ENCODE peak calls at places on chromosomes 12 and 14, in six cellular contexts. R, F, W, D, B and I are unnamed samples.

GRCh38 chr12:80936353-80936641 is 1.4 kb downstream of the LIN7A start:
- DNase-seq in R (no peak), F (no peak), W (no peak), D (no peak), B (no peak), I (no peak)

GRCh38 chr12:127189992-127190391 is 1077.0 kb upstream of the TMEM132C start:
- DNase-seq in R (no peak), F (no peak), W (no peak), D (no peak), B (no peak), I (no peak)

GRCh38 chr12:25694072-25694471 is 141.0 kb upstream of the LMNTD1 start:
- DNase-seq in R (peak; percentile 7), F (peak; percentile 37), W (no peak), D (no peak), B (peak; percentile 12), I (no peak)

GRCh38 chr12:103766028-103766427 is 75.0 kb downstream of the NT5DC3 start:
- DNase-seq in R (no peak), F (no peak), W (no peak), D (no peak), B (no peak), I (no peak)

GRCh38 chr14:52067873-52068740 is 752 bp downstream of the NID2 start:
- DNase-seq in R (no peak), F (no peak), W (no peak), D (no peak), B (no peak), I (peak; percentile 26)

GRCh38 chr12:95146767-95147166 is 70.5 kb downstream of the FGD6 start:
- DNase-seq in R (no peak), F (no peak), W (no peak), D (no peak), B (no peak), I (no peak)

GRCh38 chr14:47705683-47706082 is 30.3 kb upstream of the MDGA2 start:
- DNase-seq in R (no peak), F (no peak), W (no peak), D (no peak), B (no peak), I (no peak)

GRCh38 chr14:103204852-103205540 is 81.7 kb downstream of the TNFAIP2 start:
- DNase-seq in R (no peak), F (peak; percentile 81), W (no peak), D (no peak), B (no peak), I (peak; percentile 50)

GRCh38 chr12:130992448-130992847 is 38.7 kb downstream of the ADGRD1 start:
- DNase-seq in R (peak; percentile 54), F (no peak), W (no peak), D (peak; percentile 74), B (no peak), I (no peak)

GRCh38 chr12:5587701-5588100 is 155.8 kb downstream of the NTF3 start:
- DNase-seq in R (no peak), F (no peak), W (no peak), D (no peak), B (no peak), I (no peak)

GRCh38 chr12:127046467-127046866 is 1220.5 kb upstream of the TMEM132C start:
- DNase-seq in R (no peak), F (no peak), W (no peak), D (no peak), B (no peak), I (no peak)

GRCh38 chr14:98169170-98169587 is 1102.8 kb downstream of the BCL11B start:
- DNase-seq in R (no peak), F (no peak), W (no peak), D (no peak), B (no peak), I (no peak)

GRCh38 chr14:75595211-75595610 is 16.8 kb downstream of the FLVCR2 start:
- DNase-seq in R (no peak), F (no peak), W (no peak), D (no peak), B (no peak), I (no peak)

GRCh38 chr14:91163316-91163715 is 49.4 kb downstream of the DGLUCY start:
- DNase-seq in R (peak; percentile 58), F (no peak), W (peak; percentile 54), D (no peak), B (no peak), I (no peak)
- TF ChIP-seq POLR2A in R (no peak), F (no peak), W (no peak), D (no peak), B (no peak), I (no peak)

GRCh38 chr14:99971087-99971928 is 93.9 kb upstream of the EVL start:
- DNase-seq in R (peak; percentile 88), F (peak; percentile 87), W (peak; percentile 88), D (peak; percentile 94), B (peak; percentile 82), I (peak; percentile 88)
- TF ChIP-seq POLR2A in R (peak; percentile 67), F (peak; percentile 32), W (peak; percentile 62), D (no peak), B (no peak), I (peak; percentile 28)

DNA sequence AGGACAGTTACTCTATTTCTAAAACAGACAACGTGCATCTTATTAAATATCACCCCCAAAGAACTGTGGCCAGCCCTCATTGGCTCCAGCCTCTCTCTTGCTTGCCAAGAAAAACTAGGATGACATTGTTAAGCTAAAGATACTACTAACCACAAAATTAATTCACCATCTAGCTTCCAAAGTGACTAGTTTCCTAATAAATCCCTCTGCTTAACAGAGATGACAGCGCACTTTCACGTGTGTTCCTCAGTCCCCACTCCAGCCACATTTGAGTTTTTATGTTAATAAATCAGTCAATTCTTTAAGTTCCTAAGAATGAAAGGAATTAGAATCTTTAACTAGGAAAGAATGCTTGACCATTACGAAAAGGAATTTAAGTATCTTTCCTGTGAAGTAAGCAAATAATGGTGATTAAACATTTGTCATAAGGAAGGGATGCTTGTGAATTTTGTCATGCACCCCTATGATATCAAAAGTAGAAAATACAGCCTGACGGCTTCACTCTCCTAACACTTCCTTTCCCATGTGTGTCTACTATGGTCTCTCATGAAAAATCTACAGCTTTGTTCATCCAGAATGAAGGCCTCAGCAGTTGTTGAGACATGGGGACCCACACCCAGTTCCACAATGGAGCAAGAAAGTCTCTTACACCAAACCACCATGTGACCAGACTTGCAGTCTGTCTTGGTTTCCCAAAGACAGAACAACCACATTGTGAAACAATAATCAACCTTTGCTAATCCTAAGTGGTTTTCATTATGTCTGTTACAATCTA is 8.1 kb downstream of the CORO1C start:
- DNase-seq in R (peak; percentile 55), F (peak; percentile 65), W (no peak), D (no peak), B (no peak), I (no peak)
- TF ChIP-seq POLR2A in R (no peak), F (no peak), W (no peak), D (no peak), B (no peak), I (peak; percentile 15)

DNA sequence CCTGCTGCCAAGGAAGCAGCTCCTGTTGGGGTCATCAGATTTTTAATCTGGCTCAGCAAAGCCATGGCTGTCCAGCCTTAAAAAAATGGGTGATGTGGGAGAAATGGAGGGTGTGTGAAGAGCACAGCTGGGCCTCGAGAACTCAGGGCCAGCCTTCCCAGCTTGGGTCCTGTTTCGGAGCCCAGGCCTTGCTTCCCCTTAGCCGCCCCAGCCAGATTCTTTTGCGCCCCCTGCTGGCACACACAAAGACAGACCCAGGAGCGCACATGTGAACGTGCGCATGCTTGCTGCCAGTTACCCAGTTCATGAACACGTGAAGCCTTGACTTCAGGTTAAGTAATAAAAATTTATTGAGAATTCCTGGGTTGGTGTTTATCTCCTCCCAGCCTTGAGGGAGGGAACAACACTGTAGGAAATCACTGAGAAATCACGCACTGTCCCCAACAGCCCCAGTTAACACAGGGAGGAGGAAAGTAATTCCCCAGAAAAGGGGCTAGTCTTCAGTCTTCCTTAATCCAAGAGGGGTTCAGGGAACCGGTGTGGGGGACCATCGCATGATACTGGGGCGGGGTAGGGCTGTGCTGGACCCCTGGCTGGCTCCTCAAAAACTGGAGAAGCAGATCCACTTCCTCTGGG is 5.3 kb downstream of the PHB2 start:
- DNase-seq in R (peak; percentile 94), F (peak; percentile 93), W (peak; percentile 91), D (peak; percentile 97), B (no peak), I (peak; percentile 93)
- TF ChIP-seq POLR2A in R (peak; percentile 49), F (no peak), W (no peak), D (no peak), B (no peak), I (peak; percentile 42)

GRCh38 chr14:99645545-99646505 is 896 bp downstream of the HHIPL1 start:
- DNase-seq in R (no peak), F (no peak), W (no peak), D (no peak), B (no peak), I (no peak)

GRCh38 chr14:99647407-99647806 is 2.5 kb downstream of the HHIPL1 start:
- DNase-seq in R (no peak), F (no peak), W (no peak), D (no peak), B (no peak), I (no peak)

GRCh38 chr14:99644035-99644587 is 818 bp upstream of the HHIPL1 start:
- DNase-seq in R (no peak), F (no peak), W (no peak), D (no peak), B (no peak), I (no peak)

GRCh38 chr14:99643343-99643742 is 1.6 kb upstream of the HHIPL1 start:
- DNase-seq in R (no peak), F (no peak), W (no peak), D (no peak), B (no peak), I (no peak)

DNA sequence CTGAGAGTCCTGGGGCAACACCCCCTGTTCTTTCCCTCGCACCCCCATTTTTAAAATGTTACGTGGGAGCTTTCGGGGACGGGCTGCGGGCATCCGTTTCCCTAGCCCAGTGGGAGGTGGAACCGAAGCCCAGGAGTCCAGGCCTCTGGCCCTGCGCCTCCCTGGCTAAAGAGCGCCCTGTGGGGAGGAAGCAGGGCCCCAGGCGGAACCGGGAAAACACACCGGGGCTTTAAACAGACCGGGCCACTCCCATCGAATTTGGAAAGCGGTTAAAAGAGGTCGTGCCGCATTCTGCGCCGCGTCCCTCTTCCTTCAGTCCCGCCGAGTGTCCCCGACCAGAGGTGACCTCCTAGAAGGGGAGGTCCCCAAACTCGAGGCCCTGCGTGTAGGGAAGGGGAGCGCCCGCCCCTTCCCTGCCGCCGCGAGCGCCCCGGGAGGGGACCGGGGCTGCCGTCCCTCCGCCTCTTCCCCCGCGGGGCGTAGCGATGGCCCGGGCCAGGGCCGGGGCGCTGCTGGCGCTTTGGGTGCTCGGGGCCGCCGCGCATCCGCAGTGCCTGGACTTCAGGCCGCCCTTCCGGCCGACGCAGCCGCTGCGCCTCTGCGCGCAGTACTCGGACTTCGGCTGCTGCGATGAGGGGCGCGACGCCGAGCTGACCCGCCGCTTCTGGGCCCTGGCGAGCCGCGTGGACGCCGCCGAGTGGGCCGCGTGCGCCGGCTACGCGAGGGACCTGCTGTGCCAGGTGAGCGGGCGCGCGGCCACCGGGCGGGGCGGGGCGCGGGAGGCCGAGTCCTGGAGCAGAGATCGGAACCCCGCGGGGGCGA is at the start of gene HHIPL1:
- DNase-seq in R (peak; percentile 9), F (no peak), W (no peak), D (no peak), B (no peak), I (no peak)
- TF ChIP-seq POLR2A in R (no peak), F (no peak), W (no peak), D (no peak), B (no peak), I (no peak)